ENCODE peak calls at places on chromosomes 3 and 15, in eight cellular contexts. A, R, Z, K, H, G, B and S are unnamed samples.

GRCh38 chr3:43373588-43373935 is 87.2 kb downstream of the SNRK start:
- DNase-seq in G (no peak), B (no peak), H (no peak), Z (no peak), R (no peak), A (no peak), K (no peak), S (no peak)

GRCh38 chr3:51799879-51800757 is 21.1 kb upstream of the IQCF6 start:
- DNase-seq in R (peak; percentile 74), Z (peak; percentile 61), H (peak; percentile 48), K (peak; percentile 84), B (no peak), A (no peak), G (peak; percentile 5), S (no peak)

GRCh38 chr3:73447118-73447517 is 177.6 kb downstream of the PDZRN3 start:
- DNase-seq in B (no peak), G (no peak), R (no peak), Z (no peak), K (no peak), A (no peak), H (no peak), S (no peak)

GRCh38 chr15:36914466-36914865 is 185.9 kb downstream of the MEIS2 start:
- DNase-seq in Z (no peak), R (no peak), B (no peak), G (no peak), A (no peak), K (no peak), H (no peak), S (no peak)

GRCh38 chr3:170331143-170331542 is 26.4 kb upstream of the SKIL start:
- DNase-seq in B (no peak), G (no peak), R (peak; percentile 61), Z (no peak), K (no peak), H (no peak), A (no peak), S (peak; percentile 34)

GRCh38 chr3:4642611-4643010 is 149.5 kb downstream of the ITPR1 start:
- DNase-seq in K (no peak), A (no peak), R (no peak), Z (no peak), B (no peak), H (no peak), G (no peak), S (no peak)

GRCh38 chr3:157417247-157417646 is 19.4 kb upstream of the PTX3 start:
- DNase-seq in A (no peak), B (no peak), H (no peak), R (no peak), G (no peak), Z (no peak), K (no peak), S (no peak)

GRCh38 chr15:38668433-38669159 is 104.0 kb upstream of the RASGRP1 start:
- DNase-seq in A (no peak), H (no peak), Z (no peak), B (no peak), G (no peak), R (no peak), K (peak; percentile 63), S (no peak)

GRCh38 chr3:179606534-179607085 is 2.0 kb downstream of the NDUFB5 start:
- DNase-seq in Z (no peak), K (no peak), G (no peak), A (no peak), H (no peak), R (no peak), B (no peak), S (no peak)

GRCh38 chr3:179604336-179605078 is at the start of the genes MRPL47 and NDUFB5:
- DNase-seq in R (peak; percentile 95), H (peak; percentile 86), Z (peak; percentile 89), G (peak; percentile 90), B (peak; percentile 92), A (peak; percentile 89), K (peak; percentile 97), S (peak; percentile 94)

GRCh38 chr3:179613807-179614206 is 9.2 kb downstream of the NDUFB5 start:
- DNase-seq in Z (no peak), R (peak; percentile 34), B (no peak), K (no peak), H (no peak), A (no peak), G (no peak), S (no peak)

GRCh38 chr3:179610066-179610465 is 5.5 kb downstream of the NDUFB5 start:
- DNase-seq in B (no peak), R (no peak), Z (no peak), G (no peak), H (no peak), A (no peak), K (no peak), S (no peak)

DNA sequence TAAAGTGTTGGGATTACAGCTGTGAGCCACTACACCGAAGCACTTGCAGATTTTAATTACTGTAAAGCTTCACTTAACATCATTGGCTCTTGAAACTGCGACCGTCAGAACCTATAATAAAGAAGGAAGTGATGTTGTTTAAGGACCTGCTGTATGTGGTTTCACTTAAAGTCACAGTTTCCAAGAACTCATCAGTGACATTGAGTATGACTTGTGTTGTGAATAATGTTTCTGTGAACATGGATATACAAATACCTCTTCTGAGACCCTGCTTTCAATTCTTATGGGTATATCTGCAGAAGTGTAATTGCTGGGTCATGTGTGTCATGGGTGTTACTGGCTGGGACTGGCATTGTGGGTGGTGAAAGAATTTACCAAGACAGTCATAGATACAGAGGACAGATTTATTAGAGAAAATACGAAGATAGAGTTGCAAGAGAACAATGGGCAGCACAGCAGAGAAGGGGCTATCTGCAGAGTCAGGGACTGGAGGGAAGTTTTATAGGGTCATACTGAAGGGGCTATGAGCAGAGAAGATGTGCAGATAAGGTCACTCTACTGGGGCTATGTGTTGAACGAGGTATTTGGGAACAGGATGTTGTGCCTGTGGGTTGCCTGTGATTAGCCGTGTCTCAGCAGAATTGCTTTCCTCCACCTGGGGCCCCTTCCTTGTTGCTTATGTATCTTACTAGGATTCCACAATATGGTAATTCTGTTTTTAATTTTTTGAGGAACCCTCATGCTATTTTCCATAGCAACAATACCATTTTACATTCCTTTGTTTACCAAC is 4.5 kb downstream of the NDUFB5 start:
- DNase-seq in B (no peak), K (no peak), H (no peak), A (no peak), Z (no peak), G (peak; percentile 52), R (no peak), S (no peak)
- H3K4me3 ChIP-seq in B (no peak overlapping the region), K (no peak overlapping the region), H (no peak overlapping the region), A (no peak overlapping the region), Z (no peak overlapping the region), G (peak overlapping the region; percentile 38), R (no peak overlapping the region), S (no peak overlapping the region)

GRCh38 chr15:78263907-78264303 is 457 bp upstream of the DNAJA4 start:
- DNase-seq in G (no peak), R (no peak), H (no peak), Z (no peak), B (no peak), A (no peak), K (no peak), S (peak; percentile 77)

GRCh38 chr15:78265137-78265460 is 737 bp downstream of the DNAJA4 start:
- DNase-seq in Z (no peak), A (no peak), G (no peak), H (no peak), B (no peak), K (no peak), R (no peak), S (no peak)

GRCh38 chr15:78263351-78263781 is 996 bp upstream of the DNAJA4 start:
- DNase-seq in B (no peak), H (no peak), K (no peak), G (no peak), R (no peak), A (no peak), Z (no peak), S (no peak)

GRCh38 chr15:78265752-78266224 is 1.4 kb downstream of the DNAJA4 start:
- DNase-seq in R (peak; percentile 65), Z (no peak), H (peak; percentile 43), A (no peak), K (no peak), B (no peak), G (no peak), S (no peak)

GRCh38 chr15:78264304-78265136 is at the start of gene DNAJA4:
- DNase-seq in K (peak; percentile 17), A (peak; percentile 50), R (no peak), H (no peak), Z (peak; percentile 39), G (no peak), B (peak; percentile 64), S (peak; percentile 88)
- H3K27ac ChIP-seq in K (no peak within 1 kb of the TSS), A (peak within 1 kb of the TSS; percentile 46), R (no peak within 1 kb of the TSS), H (no peak within 1 kb of the TSS), Z (no peak within 1 kb of the TSS), G (no peak within 1 kb of the TSS), B (peak within 1 kb of the TSS; percentile 92), S (peak within 1 kb of the TSS; percentile 42)

DNA sequence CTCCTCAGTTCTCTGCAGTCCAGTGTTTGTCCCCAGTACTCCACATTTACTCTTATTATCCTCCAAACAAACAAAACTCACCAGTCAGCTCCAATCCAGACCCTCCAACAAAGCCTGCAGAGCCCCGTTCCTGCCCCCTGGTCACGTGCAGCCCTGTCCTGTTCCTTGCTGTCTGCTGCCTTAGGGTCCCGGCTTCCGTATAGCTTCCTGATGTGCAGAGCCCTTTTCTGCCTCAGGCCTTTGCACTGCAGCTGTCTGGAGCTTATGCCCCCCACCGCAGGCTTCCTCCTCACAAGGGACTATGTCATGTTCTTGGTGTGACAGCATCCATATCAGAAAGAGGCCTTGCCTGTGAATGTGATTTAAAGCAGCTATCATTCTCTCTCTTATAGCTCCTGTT is 39.0 kb upstream of the UBE3A start:
- DNase-seq in R (no peak), K (no peak), B (no peak), G (no peak), A (no peak), H (no peak), Z (no peak), S (no peak)
- H3K4me3 ChIP-seq in R (no peak overlapping the region), K (no peak overlapping the region), B (no peak overlapping the region), G (no peak overlapping the region), A (no peak overlapping the region), H (no peak overlapping the region), Z (no peak overlapping the region), S (no peak overlapping the region)

GRCh38 chr3:58530354-58530865 is 6.6 kb downstream of the ACOX2 start:
- DNase-seq in B (no peak), H (no peak), K (no peak), Z (no peak), R (no peak), A (no peak), G (no peak), S (no peak)

GRCh38 chr3:58529516-58530353 is 7.3 kb downstream of the ACOX2 start:
- DNase-seq in Z (no peak), H (no peak), G (no peak), B (no peak), K (peak; percentile 86), R (no peak), A (no peak), S (no peak)

GRCh38 chr3:58531956-58532355 is 5.0 kb downstream of the ACOX2 start:
- DNase-seq in B (no peak), G (no peak), K (no peak), R (no peak), Z (no peak), H (no peak), A (no peak), S (no peak)

GRCh38 chr3:58532794-58533220 is 4.2 kb downstream of the ACOX2 start:
- DNase-seq in G (peak; percentile 11), A (peak; percentile 64), B (peak; percentile 69), K (peak; percentile 80), H (peak; percentile 16), Z (peak; percentile 89), R (peak; percentile 64), S (peak; percentile 66)

DNA sequence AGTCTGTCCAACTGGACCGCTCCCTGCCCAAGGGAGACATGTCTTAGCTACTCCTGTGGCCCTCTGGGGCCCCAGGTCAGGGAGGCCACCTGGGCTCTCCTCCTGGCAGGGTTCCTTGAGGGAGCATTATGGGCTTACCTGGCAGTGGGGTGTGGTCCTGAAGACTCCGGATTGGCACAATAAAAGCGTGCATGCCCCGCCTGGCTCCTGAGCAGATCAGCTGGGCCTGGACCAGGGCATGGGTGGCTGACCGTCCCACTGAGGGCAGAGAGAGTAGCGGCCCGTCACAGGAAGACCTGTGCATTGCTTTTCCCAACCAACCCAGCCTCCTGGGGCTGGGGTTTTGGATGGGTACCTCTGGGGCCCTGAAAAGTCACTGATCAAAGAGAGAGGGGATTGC is 5.4 kb downstream of the ACOX2 start:
- DNase-seq in Z (no peak), B (no peak), G (no peak), K (no peak), H (no peak), R (no peak), A (no peak), S (no peak)
- H3K27ac ChIP-seq in Z (no peak overlapping the region), B (no peak overlapping the region), G (no peak overlapping the region), K (no peak overlapping the region), H (peak overlapping the region; percentile 2), R (no peak overlapping the region), A (no peak overlapping the region), S (no peak overlapping the region)